ENCODE peak calls at places on chromosomes 16 and 17, in nine cellular contexts. F, K, A, N, X, J, H, Z and M are unnamed samples. For H3K4me1, the result is how much of the 10 kb centered on the place peaks cover.

GRCh38 chr17:61310611-61311010 is 89.0 kb upstream of the TBX2 start:
- DNase-seq in F (no peak), K (no peak), A (no peak), N (no peak), X (no peak), J (no peak), H (no peak), Z (no peak), M (no peak)

GRCh38 chr16:88286301-88286923 is 96.3 kb upstream of the ZNF469 start:
- DNase-seq in F (no peak), K (no peak), A (no peak), N (no peak), X (no peak), J (no peak), H (no peak), Z (no peak), M (no peak)

GRCh38 chr17:19812407-19812806 is 55.3 kb downstream of the ULK2 start:
- DNase-seq in F (peak), K (no peak), A (peak), N (no peak), X (no peak), J (peak), H (no peak), Z (no peak), M (no peak)

GRCh38 chr17:82246365-82247174 is 17.7 kb downstream of the SLC16A3 start:
- DNase-seq in F (peak), K (no peak), A (peak), N (peak), X (no peak), J (peak), H (peak), Z (peak), M (no peak)

GRCh38 chr17:75508122-75508719 is 7.1 kb downstream of the CASKIN2 start:
- DNase-seq in F (no peak), K (no peak), A (no peak), N (no peak), X (no peak), J (no peak), H (no peak), Z (no peak), M (no peak)

GRCh38 chr16:50742521-50743150 is 750 bp downstream of the CYLD start:
- DNase-seq in F (peak), K (peak), A (peak), N (no peak), X (peak), J (peak), H (peak), Z (no peak), M (no peak)

GRCh38 chr16:86872833-86873232 is 294.5 kb downstream of the FOXL1 start:
- DNase-seq in F (no peak), K (no peak), A (no peak), N (no peak), X (no peak), J (no peak), H (no peak), Z (no peak), M (no peak)

GRCh38 chr16:3949287-3949686 is 68.8 kb upstream of the CREBBP start:
- DNase-seq in F (no peak), K (peak), A (no peak), N (peak), X (no peak), J (peak), H (no peak), Z (no peak), M (no peak)

GRCh38 chr17:11628374-11628773 is 30.1 kb downstream of the DNAH9 start:
- DNase-seq in F (no peak), K (no peak), A (no peak), N (no peak), X (no peak), J (no peak), H (no peak), Z (no peak), M (no peak)
- TF ChIP-seq CTCF in F (no peak), K (no peak), A (no peak), N (no peak), X (no peak), J (no peak), H (no peak), Z (no peak), M (no peak)

GRCh38 chr16:28165549-28166046 is 46.2 kb downstream of the XPO6 start:
- DNase-seq in F (no peak), K (no peak), A (no peak), N (no peak), X (no peak), J (no peak), H (no peak), Z (peak), M (no peak)
- H3K4me1 ChIP-seq in F (under half), K (under half), A (under half), N (under half), X (under half), J (under half), H (under half), Z (half or more), M (under half)

GRCh38 chr16:74603848-74604247 is 3.1 kb downstream of the GLG1 start:
- DNase-seq in F (peak), K (no peak), A (peak), N (no peak), X (no peak), J (peak), H (no peak), Z (no peak), M (no peak)
- H3K4me3 ChIP-seq in F (no peak), K (no peak), A (no peak), N (no peak), X (no peak), J (no peak), H (no peak), Z (no peak), M (no peak)

DNA sequence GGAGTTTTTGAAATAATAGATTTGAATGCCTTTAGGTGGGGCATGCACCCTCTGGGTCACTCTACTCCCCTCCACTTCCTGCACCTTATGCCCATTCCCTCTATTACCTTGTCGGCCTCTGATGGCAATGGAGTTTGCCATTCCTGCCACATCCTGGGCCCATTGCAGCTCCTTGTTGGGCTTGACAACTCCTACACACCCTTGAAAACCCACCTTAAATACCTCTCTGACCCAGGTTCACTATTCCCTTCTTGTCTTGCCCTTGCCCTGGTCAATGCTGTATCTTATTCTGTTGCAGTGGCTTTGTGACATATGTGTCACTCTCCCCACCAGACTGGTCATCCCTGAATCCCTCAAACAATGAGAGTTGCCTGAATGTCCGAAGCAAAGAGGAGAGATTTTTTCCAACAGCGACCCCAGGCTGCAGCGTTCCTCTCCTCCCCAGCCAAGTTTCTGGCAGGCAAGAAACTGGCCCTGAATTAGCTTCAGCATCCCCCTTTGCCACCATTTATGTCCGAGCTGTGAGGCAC is 2.4 kb downstream of the CCR7 start:
- DNase-seq in F (no peak), K (no peak), A (no peak), N (no peak), X (no peak), J (no peak), H (no peak), Z (no peak), M (no peak)
- TF ChIP-seq CTCF in F (no peak), K (no peak), A (no peak), N (no peak), X (no peak), J (no peak), H (no peak), Z (no peak), M (no peak)

DNA sequence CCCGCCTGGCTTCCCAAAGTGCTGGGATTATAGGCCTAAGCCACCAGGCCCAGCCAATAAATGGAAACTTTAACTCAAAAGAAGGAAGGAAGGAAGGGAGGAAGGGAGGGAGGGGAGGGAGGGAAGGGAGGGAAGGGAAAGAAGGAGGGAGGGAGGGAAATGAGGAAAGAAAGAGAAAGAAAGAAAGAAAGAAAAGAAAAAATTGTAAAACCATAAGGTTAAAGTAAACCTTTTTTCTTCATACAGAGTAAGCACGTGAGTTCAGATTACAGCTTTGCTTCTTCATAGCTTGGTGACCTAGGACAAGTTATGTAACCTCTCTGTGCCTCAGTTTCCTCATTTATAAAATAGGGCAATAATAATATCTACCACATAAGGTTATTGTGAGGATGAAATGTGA is 26.0 kb downstream of the LRRC37B start:
- DNase-seq in F (no peak), K (no peak), A (no peak), N (no peak), X (no peak), J (no peak), H (no peak), Z (no peak), M (no peak)
- H3K4me1 ChIP-seq in F (under half), K (under half), A (under half), N (under half), X (under half), J (under half), H (under half), Z (under half), M (under half)